ENCODE peak calls at places on chromosomes 11 and 22, in five cellular contexts. One of them, this sample, is unnamed.

GRCh38 chr11:122706689-122707088 is 51.2 kb downstream of the UBASH3B start:
- DNase-seq in stimulated activated CD4-positive, alpha-beta T cell treated with anti-CD3 and anti-CD28 coated beads, TNF-alpha, amount 100 ng/mL, for 24 hours: no peak
- DNase-seq in activated CD8-positive, alpha-beta memory T cell treated with anti-CD3 and anti-CD28 coated beads for 4 hours: no peak
- DNase-seq in effector memory CD4-positive, alpha-beta T cell: no peak
- DNase-seq in activated CD4-positive, alpha-beta T cell treated with anti-CD3 and anti-CD28 coated beads, Interleukin-2, amount 50 U/mL, for 24 hours: no peak
- DNase-seq in this sample: peak

GRCh38 chr11:59197990-59198389 is 14.7 kb downstream of the MPEG1 start:
- DNase-seq in effector memory CD4-positive, alpha-beta T cell: no peak
- DNase-seq in activated CD4-positive, alpha-beta T cell treated with anti-CD3 and anti-CD28 coated beads, Interleukin-2, amount 50 U/mL, for 24 hours: no peak
- DNase-seq in stimulated activated CD4-positive, alpha-beta T cell treated with anti-CD3 and anti-CD28 coated beads, TNF-alpha, amount 100 ng/mL, for 24 hours: no peak
- DNase-seq in activated CD8-positive, alpha-beta memory T cell treated with anti-CD3 and anti-CD28 coated beads for 4 hours: no peak
- DNase-seq in this sample: no peak

GRCh38 chr22:19765477-19766234 is 5.1 kb downstream of the TBX1 start:
- DNase-seq in activated CD8-positive, alpha-beta memory T cell treated with anti-CD3 and anti-CD28 coated beads for 4 hours: no peak
- DNase-seq in effector memory CD4-positive, alpha-beta T cell: no peak
- DNase-seq in activated CD4-positive, alpha-beta T cell treated with anti-CD3 and anti-CD28 coated beads, Interleukin-2, amount 50 U/mL, for 24 hours: no peak
- DNase-seq in stimulated activated CD4-positive, alpha-beta T cell treated with anti-CD3 and anti-CD28 coated beads, TNF-alpha, amount 100 ng/mL, for 24 hours: no peak
- DNase-seq in this sample: no peak

GRCh38 chr11:126468102-126468521 is 112.6 kb downstream of the ST3GAL4 start:
- DNase-seq in effector memory CD4-positive, alpha-beta T cell: no peak
- DNase-seq in stimulated activated CD4-positive, alpha-beta T cell treated with anti-CD3 and anti-CD28 coated beads, TNF-alpha, amount 100 ng/mL, for 24 hours: no peak
- DNase-seq in activated CD8-positive, alpha-beta memory T cell treated with anti-CD3 and anti-CD28 coated beads for 4 hours: no peak
- DNase-seq in activated CD4-positive, alpha-beta T cell treated with anti-CD3 and anti-CD28 coated beads, Interleukin-2, amount 50 U/mL, for 24 hours: no peak
- DNase-seq in this sample: no peak

GRCh38 chr11:87374206-87374793 is 336.6 kb downstream of the TMEM135 start:
- DNase-seq in effector memory CD4-positive, alpha-beta T cell: no peak
- DNase-seq in activated CD4-positive, alpha-beta T cell treated with anti-CD3 and anti-CD28 coated beads, Interleukin-2, amount 50 U/mL, for 24 hours: no peak
- DNase-seq in stimulated activated CD4-positive, alpha-beta T cell treated with anti-CD3 and anti-CD28 coated beads, TNF-alpha, amount 100 ng/mL, for 24 hours: no peak
- DNase-seq in activated CD8-positive, alpha-beta memory T cell treated with anti-CD3 and anti-CD28 coated beads for 4 hours: no peak
- DNase-seq in this sample: no peak

GRCh38 chr11:12110714-12111481 is 508 bp downstream of the MICAL2 start:
- DNase-seq in activated CD4-positive, alpha-beta T cell treated with anti-CD3 and anti-CD28 coated beads, Interleukin-2, amount 50 U/mL, for 24 hours: peak
- DNase-seq in stimulated activated CD4-positive, alpha-beta T cell treated with anti-CD3 and anti-CD28 coated beads, TNF-alpha, amount 100 ng/mL, for 24 hours: no peak
- DNase-seq in activated CD8-positive, alpha-beta memory T cell treated with anti-CD3 and anti-CD28 coated beads for 4 hours: no peak
- DNase-seq in effector memory CD4-positive, alpha-beta T cell: no peak
- DNase-seq in this sample: peak

GRCh38 chr11:64877390-64878222 is 815 bp downstream of the EHD1 start:
- DNase-seq in activated CD8-positive, alpha-beta memory T cell treated with anti-CD3 and anti-CD28 coated beads for 4 hours: no peak
- DNase-seq in activated CD4-positive, alpha-beta T cell treated with anti-CD3 and anti-CD28 coated beads, Interleukin-2, amount 50 U/mL, for 24 hours: no peak
- DNase-seq in stimulated activated CD4-positive, alpha-beta T cell treated with anti-CD3 and anti-CD28 coated beads, TNF-alpha, amount 100 ng/mL, for 24 hours: no peak
- DNase-seq in effector memory CD4-positive, alpha-beta T cell: no peak
- DNase-seq in this sample: peak

GRCh38 chr22:31945971-31946680 is 1.8 kb downstream of the YWHAH start:
- DNase-seq in activated CD4-positive, alpha-beta T cell treated with anti-CD3 and anti-CD28 coated beads, Interleukin-2, amount 50 U/mL, for 24 hours: no peak
- DNase-seq in activated CD8-positive, alpha-beta memory T cell treated with anti-CD3 and anti-CD28 coated beads for 4 hours: no peak
- DNase-seq in stimulated activated CD4-positive, alpha-beta T cell treated with anti-CD3 and anti-CD28 coated beads, TNF-alpha, amount 100 ng/mL, for 24 hours: no peak
- DNase-seq in effector memory CD4-positive, alpha-beta T cell: no peak
- DNase-seq in this sample: no peak

GRCh38 chr11:57249384-57250319 is 12.6 kb upstream of the APLNR start:
- DNase-seq in activated CD8-positive, alpha-beta memory T cell treated with anti-CD3 and anti-CD28 coated beads for 4 hours: no peak
- DNase-seq in stimulated activated CD4-positive, alpha-beta T cell treated with anti-CD3 and anti-CD28 coated beads, TNF-alpha, amount 100 ng/mL, for 24 hours: peak
- DNase-seq in effector memory CD4-positive, alpha-beta T cell: no peak
- DNase-seq in activated CD4-positive, alpha-beta T cell treated with anti-CD3 and anti-CD28 coated beads, Interleukin-2, amount 50 U/mL, for 24 hours: peak
- DNase-seq in this sample: peak

GRCh38 chr11:95289378-95289777 is 58.4 kb upstream of the SESN3 start:
- DNase-seq in activated CD4-positive, alpha-beta T cell treated with anti-CD3 and anti-CD28 coated beads, Interleukin-2, amount 50 U/mL, for 24 hours: no peak
- DNase-seq in stimulated activated CD4-positive, alpha-beta T cell treated with anti-CD3 and anti-CD28 coated beads, TNF-alpha, amount 100 ng/mL, for 24 hours: no peak
- DNase-seq in effector memory CD4-positive, alpha-beta T cell: no peak
- DNase-seq in activated CD8-positive, alpha-beta memory T cell treated with anti-CD3 and anti-CD28 coated beads for 4 hours: no peak
- DNase-seq in this sample: peak

GRCh38 chr11:58006940-58007339 is 16.7 kb upstream of the OR9Q1 start:
- DNase-seq in stimulated activated CD4-positive, alpha-beta T cell treated with anti-CD3 and anti-CD28 coated beads, TNF-alpha, amount 100 ng/mL, for 24 hours: no peak
- DNase-seq in activated CD8-positive, alpha-beta memory T cell treated with anti-CD3 and anti-CD28 coated beads for 4 hours: no peak
- DNase-seq in activated CD4-positive, alpha-beta T cell treated with anti-CD3 and anti-CD28 coated beads, Interleukin-2, amount 50 U/mL, for 24 hours: no peak
- DNase-seq in effector memory CD4-positive, alpha-beta T cell: no peak
- DNase-seq in this sample: peak